ENCODE peak calls at places on chromosomes 3 and 15, in four cellular contexts. J is GM06990, V is HCT116, N is stomach. M is an unnamed sample.

GRCh38 chr3:48503406-48504050 is 446 bp downstream of the SHISA5 start:
- DNase-seq in J (no peak), V (no peak), N (peak), M (peak)

GRCh38 chr3:14558029-14558428 is 17.9 kb upstream of the GRIP2 start:
- DNase-seq in V (no peak), N (no peak), J (no peak), M (no peak)

GRCh38 chr3:44991326-44991725 is 15.3 kb downstream of the EXOSC7 start:
- DNase-seq in N (no peak), J (no peak), V (no peak), M (no peak)

GRCh38 chr3:61809879-61810278 is 248.5 kb downstream of the PTPRG start:
- DNase-seq in N (peak), J (no peak), V (no peak), M (peak)

GRCh38 chr15:74319596-74320357 is 47.7 kb downstream of the CYP11A1 start:
- DNase-seq in V (no peak), N (no peak), J (no peak), M (no peak)

GRCh38 chr3:11085078-11085840 is 69.0 kb upstream of the HRH1 start:
- DNase-seq in J (no peak), V (no peak), N (no peak), M (no peak)

GRCh38 chr3:133991637-133992036 is 38.1 kb downstream of the SLCO2A1 start:
- DNase-seq in N (no peak), J (no peak), V (no peak), M (no peak)

GRCh38 chr15:51243774-51244173 is 94.6 kb downstream of the CYP19A1 start:
- DNase-seq in N (no peak), J (no peak), V (peak), M (no peak)

GRCh38 chr3:146259880-146260589 is 9.1 kb upstream of the PLSCR4 start:
- DNase-seq in J (no peak), N (no peak), V (no peak), M (no peak)

GRCh38 chr3:72405943-72406585 is 442.2 kb downstream of the SHQ1 start:
- DNase-seq in V (no peak), J (no peak), N (no peak), M (no peak)

GRCh38 chr3:71219744-71220638 is 363.5 kb downstream of the FOXP1 start:
- DNase-seq in J (no peak), V (no peak), N (no peak), M (peak)

GRCh38 chr3:126464093-126464492 is 11.6 kb downstream of the ZXDC start:
- DNase-seq in V (no peak), J (no peak), N (no peak), M (no peak)

GRCh38 chr3:81302045-81302444 is 459.4 kb downstream of the GBE1 start:
- DNase-seq in J (no peak), N (peak), V (peak), M (peak)

GRCh38 chr15:70061086-70061370 is 36.7 kb downstream of the TLE3 start:
- DNase-seq in V (no peak), N (no peak), J (no peak), M (peak)

GRCh38 chr3:49714728-49715550 is 4.5 kb downstream of the AMIGO3 start:
- DNase-seq in N (no peak), J (no peak), V (no peak), M (no peak)

GRCh38 chr3:8560608-8561007 is 59.0 kb downstream of the LMCD1 start:
- DNase-seq in N (no peak), J (no peak), V (no peak), M (no peak)

GRCh38 chr3:84980011-84980410 is 21.2 kb downstream of the CADM2 start:
- DNase-seq in V (no peak), N (no peak), J (no peak), M (peak)

GRCh38 chr15:82966671-82967071 is 14.2 kb upstream of the HOMER2 start:
- DNase-seq in N (no peak), V (no peak), J (peak), M (no peak)

GRCh38 chr3:100324044-100324443 is 10.5 kb upstream of the NIT2 start:
- DNase-seq in J (no peak), N (no peak), V (no peak), M (no peak)

GRCh38 chr3:33314993-33315392 is 37.8 kb downstream of the FBXL2 start:
- DNase-seq in J (no peak), V (no peak), N (no peak), M (no peak)

GRCh38 chr3:33313331-33313730 is 36.1 kb downstream of the FBXL2 start:
- DNase-seq in J (no peak), V (no peak), N (no peak), M (no peak)

GRCh38 chr3:33315826-33316225 is 38.6 kb downstream of the FBXL2 start:
- DNase-seq in J (no peak), N (no peak), V (peak), M (peak)

GRCh38 chr3:33317963-33318708 is 40.9 kb downstream of the FBXL2 start:
- DNase-seq in N (no peak), J (peak), V (no peak), M (no peak)

GRCh38 chr3:33318709-33319380 is 41.6 kb downstream of the FBXL2 start:
- DNase-seq in N (no peak), V (no peak), J (no peak), M (peak)
- TF ChIP-seq CTCF in N (no peak), V (peak), J (peak), M (peak)

GRCh38 chr3:124862006-124862405 is 25.2 kb downstream of the ITGB5 start:
- DNase-seq in J (no peak), V (no peak), N (no peak), M (no peak)
- TF ChIP-seq CTCF in J (peak), V (peak), N (no peak), M (no peak)

DNA sequence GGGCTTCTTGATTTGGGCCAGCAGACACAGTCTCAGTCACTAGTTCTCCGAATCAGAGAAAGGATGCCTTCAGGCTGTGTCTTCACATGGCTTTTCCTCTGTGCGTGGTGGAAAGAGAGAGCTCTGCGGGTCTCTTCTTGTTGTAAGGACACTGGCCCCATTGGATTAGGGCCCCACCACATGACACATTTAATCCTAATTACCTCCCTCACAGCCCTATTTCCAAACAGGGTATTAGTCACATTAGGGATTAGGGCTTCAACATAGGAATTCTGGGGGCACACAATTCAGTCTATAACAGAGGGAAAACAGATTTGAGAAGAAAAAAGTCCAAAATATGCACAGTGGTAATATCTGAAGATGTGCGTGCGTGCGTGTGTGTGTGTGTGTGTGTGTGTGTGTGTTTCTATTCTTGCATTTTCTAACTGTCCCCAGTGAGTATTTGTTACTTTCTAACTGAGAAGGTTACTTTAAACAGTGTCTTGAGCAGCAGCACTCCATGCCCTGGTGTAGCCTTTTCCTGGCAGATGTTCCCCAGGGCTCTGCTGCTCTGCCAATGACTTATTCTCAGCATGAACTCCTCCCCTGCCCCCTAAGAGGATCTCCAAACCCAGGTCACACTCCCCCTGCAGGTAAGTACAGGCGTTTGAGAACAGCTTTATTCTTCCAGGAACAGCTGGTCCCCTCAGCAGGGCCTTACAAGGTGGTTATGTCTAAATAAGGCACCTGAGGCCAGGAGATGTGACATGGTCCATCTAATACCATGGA is 72.9 kb downstream of the RPL39L start:
- DNase-seq in N (no peak), V (peak), J (peak), M (peak)
- TF ChIP-seq CTCF in N (no peak), V (peak), J (peak), M (peak)

GRCh38 chr15:48811325-48811938 is 563 bp upstream of the CEP152 start:
- DNase-seq in V (no peak), N (no peak), J (no peak), M (peak)
- TF ChIP-seq CTCF in V (peak), N (no peak), J (peak), M (peak)

DNA sequence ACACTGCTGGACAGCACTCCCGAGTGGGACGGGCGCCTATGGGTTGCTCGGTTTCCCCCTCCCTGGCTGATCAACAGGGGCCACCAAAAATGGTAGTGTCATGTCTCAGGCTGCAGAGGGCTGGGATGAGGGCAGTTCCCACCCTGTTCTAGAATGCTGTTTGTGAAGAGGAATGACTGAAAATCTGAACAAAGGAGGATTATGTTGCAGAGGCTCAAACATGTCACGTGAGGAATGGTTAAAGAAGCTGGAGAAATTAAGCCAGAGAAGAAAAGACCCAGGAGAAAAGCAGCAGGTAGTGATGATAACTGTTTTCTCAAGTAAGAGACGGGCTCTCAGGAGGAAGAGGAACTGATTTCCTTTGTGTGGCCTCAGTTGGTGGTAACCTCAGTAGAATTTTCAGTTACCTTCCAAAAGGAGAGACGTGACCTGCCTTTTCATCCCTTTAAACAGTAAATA is 10.4 kb downstream of the SPG21 start:
- DNase-seq in V (no peak), N (no peak), J (no peak), M (no peak)
- TF ChIP-seq CTCF in V (no peak), N (no peak), J (no peak), M (no peak)

M was measured in cardiac muscle cell.